ENCODE peak calls at places on chromosome 19, in seven cellular contexts. K is Peyer's patch; H is pancreas; S is right cardiac atrium; Q is Karpas-422; Y is K562; W is CD4-positive, CD25-positive, alpha-beta regulatory T cell. C is an unnamed sample.

GRCh38 chr19:12778020-12778904 is 2.9 kb upstream of the HOOK2 start:
- DNase-seq in K (peak), H (peak), S (peak), Q (peak), Y (peak), W (peak), C (no peak)

GRCh38 chr19:16327131-16327450 is 2.5 kb downstream of the KLF2 start:
- DNase-seq in K (no peak), H (no peak), S (no peak), Q (no peak), Y (no peak), W (no peak), C (no peak)

GRCh38 chr19:7483720-7484201 is 5.1 kb downstream of the PEX11G start:
- DNase-seq in K (peak), H (no peak), S (peak), Q (no peak), Y (peak), W (no peak), C (no peak)

GRCh38 chr19:18942692-18943091 is 1.7 kb upstream of the HOMER3 start:
- DNase-seq in K (no peak), H (no peak), S (peak), Q (no peak), Y (no peak), W (no peak), C (no peak)

GRCh38 chr19:58000677-58001076 is 1.9 kb downstream of the ZNF606 start:
- DNase-seq in K (no peak), H (no peak), S (no peak), Q (no peak), Y (no peak), W (no peak), C (no peak)

GRCh38 chr19:33499671-33500506 is 21.7 kb downstream of the PEPD start:
- DNase-seq in K (no peak), H (no peak), S (no peak), Q (no peak), Y (no peak), W (no peak), C (no peak)

GRCh38 chr19:23392706-23393105 is 2.6 kb downstream of the ZNF91 start:
- DNase-seq in K (no peak), H (no peak), S (no peak), Q (no peak), Y (no peak), W (no peak), C (no peak)

GRCh38 chr19:8421484-8422461 is 8.7 kb downstream of the MARCHF2 start:
- DNase-seq in K (no peak), H (peak), S (no peak), Q (no peak), Y (peak), W (no peak), C (no peak)

GRCh38 chr19:4059931-4060620 is 6.6 kb downstream of the ZBTB7A start:
- DNase-seq in K (peak), H (peak), S (peak), Q (peak), Y (peak), W (peak), C (no peak)

GRCh38 chr19:18093439-18094161 is 4.0 kb upstream of the MAST3 start:
- DNase-seq in K (no peak), H (no peak), S (no peak), Q (peak), Y (peak), W (no peak), C (no peak)

GRCh38 chr19:15265849-15266248 is 33.6 kb upstream of the EPHX3 start:
- DNase-seq in K (peak), H (peak), S (peak), Q (no peak), Y (no peak), W (no peak), C (no peak)

GRCh38 chr19:1366899-1367870 is 16.5 kb upstream of the NDUFS7 start:
- DNase-seq in K (no peak), H (no peak), S (peak), Q (no peak), Y (no peak), W (no peak), C (no peak)

GRCh38 chr19:53357821-53358581 is 7.5 kb upstream of the ZNF525 start:
- DNase-seq in K (no peak), H (no peak), S (peak), Q (no peak), Y (peak), W (no peak), C (no peak)

GRCh38 chr19:6667114-6667627 is 2.8 kb downstream of the TNFSF14 start:
- DNase-seq in K (no peak), H (no peak), S (no peak), Q (no peak), Y (peak), W (no peak), C (no peak)

GRCh38 chr19:8340341-8341096 is 2.5 kb downstream of the KANK3 start:
- DNase-seq in K (peak), H (no peak), S (peak), Q (no peak), Y (peak), W (no peak), C (no peak)

GRCh38 chr19:44857837-44858236 is 11.7 kb downstream of the NECTIN2 start:
- DNase-seq in K (no peak), H (no peak), S (no peak), Q (no peak), Y (no peak), W (no peak), C (no peak)

GRCh38 chr19:33402421-33403220 is 29.1 kb downstream of the CEBPG start:
- DNase-seq in K (peak), H (peak), S (peak), Q (peak), Y (no peak), W (no peak), C (no peak)

GRCh38 chr19:20078696-20079095 is 896 bp downstream of the ZNF90 start:
- DNase-seq in K (peak), H (peak), S (peak), Q (no peak), Y (no peak), W (no peak), C (no peak)

GRCh38 chr19:13848811-13849241 is 28.1 kb upstream of the NANOS3 start:
- DNase-seq in K (no peak), H (no peak), S (no peak), Q (no peak), Y (no peak), W (no peak), C (no peak)

DNA sequence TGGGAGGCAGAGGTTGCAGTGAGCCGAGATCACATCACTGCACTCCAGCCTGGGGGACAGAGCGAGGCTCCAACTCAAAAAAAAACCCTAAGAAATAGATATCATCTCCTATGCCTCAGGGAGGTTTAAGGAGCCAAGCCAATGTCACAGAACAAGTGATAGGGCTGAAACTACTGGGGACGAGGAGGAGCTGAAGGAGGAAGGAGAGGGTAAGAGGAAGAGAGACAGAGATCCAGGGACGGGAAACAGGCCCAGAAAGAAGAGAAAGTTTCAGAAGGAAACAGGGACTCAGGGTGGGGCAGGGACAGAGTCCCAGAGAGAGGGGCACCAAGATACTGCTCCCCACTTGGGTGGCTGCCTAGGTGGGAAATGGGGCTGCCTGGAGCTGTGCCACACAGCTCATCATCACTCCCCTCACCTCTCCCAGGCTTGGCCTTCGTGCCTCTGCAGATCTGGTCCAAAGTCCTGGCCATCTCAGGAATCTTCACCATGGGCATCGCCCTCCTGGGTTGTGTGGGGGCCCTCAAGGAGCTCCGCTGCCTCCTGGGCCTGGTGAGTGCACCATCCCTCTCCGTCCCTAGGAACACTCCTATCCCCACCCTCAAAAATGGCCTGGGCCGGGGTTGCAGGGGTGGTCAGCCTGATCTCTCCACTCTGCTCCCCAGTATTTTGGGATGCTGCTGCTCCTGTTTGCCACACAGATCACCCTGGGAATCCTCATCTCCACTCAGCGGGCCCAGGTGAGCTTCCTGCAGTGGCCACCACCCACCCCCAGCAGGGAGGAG is 1.5 kb downstream of the CD37 start:
- DNase-seq in K (peak), H (no peak), S (no peak), Q (peak), Y (no peak), W (no peak), C (no peak)
- H3K4me3 ChIP-seq in K (no peak), H (no peak), S (no peak), Q (peak), Y (no peak), W (peak), C (no peak)

DNA sequence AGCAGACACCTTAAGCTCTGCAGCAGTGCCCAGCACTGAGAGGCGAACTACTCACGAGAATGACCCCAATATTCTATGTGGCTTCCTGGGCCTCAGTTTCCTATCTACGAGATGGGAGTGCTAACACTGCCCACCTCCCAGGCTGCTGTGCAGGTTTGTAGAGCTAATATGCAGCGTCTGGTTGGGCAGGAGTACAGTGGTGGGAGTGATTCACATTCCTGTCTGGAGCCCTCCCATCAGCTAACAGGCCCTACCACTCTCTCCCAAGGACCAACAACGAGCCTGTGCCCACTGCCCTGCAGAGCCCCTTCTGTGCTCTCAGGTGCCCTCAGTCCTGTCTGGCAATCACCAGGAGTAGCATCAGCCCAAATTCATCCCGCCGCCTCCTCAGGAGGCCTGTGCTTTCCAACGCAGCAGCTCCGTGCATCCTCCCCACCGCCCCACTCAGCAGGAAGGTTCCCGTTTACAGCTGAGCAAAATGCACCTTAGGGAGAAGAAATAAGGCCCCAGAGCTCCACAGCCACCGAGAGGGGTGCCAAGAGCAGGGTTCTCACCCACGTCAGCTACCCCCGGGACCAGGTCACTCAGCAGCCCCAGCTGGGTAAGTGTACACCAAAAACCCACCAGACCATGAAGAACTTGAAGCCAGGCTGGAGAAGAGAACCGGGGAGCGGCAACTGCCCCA is 6.6 kb downstream of the AKT2 start:
- DNase-seq in K (no peak), H (no peak), S (peak), Q (no peak), Y (no peak), W (no peak), C (no peak)
- H3K4me3 ChIP-seq in K (peak), H (no peak), S (no peak), Q (no peak), Y (no peak), W (no peak), C (no peak)

GRCh38 chr19:39155114-39155700 is 29.6 kb downstream of the PAK4 start:
- DNase-seq in K (no peak), H (peak), S (no peak), Q (no peak), Y (no peak), W (no peak), C (no peak)

GRCh38 chr19:39156891-39157230 is 31.3 kb downstream of the PAK4 start:
- DNase-seq in K (no peak), H (peak), S (peak), Q (no peak), Y (no peak), W (no peak), C (no peak)

GRCh38 chr19:39155741-39156140 is 30.2 kb downstream of the PAK4 start:
- DNase-seq in K (no peak), H (peak), S (no peak), Q (no peak), Y (no peak), W (no peak), C (no peak)

GRCh38 chr19:39157275-39157996 is 31.9 kb downstream of the PAK4 start:
- DNase-seq in K (no peak), H (no peak), S (peak), Q (no peak), Y (no peak), W (no peak), C (no peak)

GRCh38 chr19:39156230-39156890 is 30.8 kb downstream of the PAK4 start:
- DNase-seq in K (no peak), H (peak), S (peak), Q (no peak), Y (peak), W (no peak), C (no peak)
- H3K4me3 ChIP-seq in K (no peak), H (no peak), S (no peak), Q (no peak), Y (no peak), W (no peak), C (no peak)

GRCh38 chr19:38018694-38019426 is 111.9 kb downstream of the SIPA1L3 start:
- DNase-seq in K (no peak), H (no peak), S (no peak), Q (no peak), Y (no peak), W (no peak), C (no peak)

GRCh38 chr19:38017504-38018150 is 110.6 kb downstream of the SIPA1L3 start:
- DNase-seq in K (no peak), H (no peak), S (no peak), Q (no peak), Y (no peak), W (no peak), C (no peak)

GRCh38 chr19:38019427-38019724 is 112.4 kb downstream of the SIPA1L3 start:
- DNase-seq in K (no peak), H (no peak), S (no peak), Q (no peak), Y (no peak), W (no peak), C (no peak)

GRCh38 chr19:38021356-38021755 is 114.3 kb downstream of the SIPA1L3 start:
- DNase-seq in K (no peak), H (no peak), S (no peak), Q (no peak), Y (no peak), W (no peak), C (no peak)

DNA sequence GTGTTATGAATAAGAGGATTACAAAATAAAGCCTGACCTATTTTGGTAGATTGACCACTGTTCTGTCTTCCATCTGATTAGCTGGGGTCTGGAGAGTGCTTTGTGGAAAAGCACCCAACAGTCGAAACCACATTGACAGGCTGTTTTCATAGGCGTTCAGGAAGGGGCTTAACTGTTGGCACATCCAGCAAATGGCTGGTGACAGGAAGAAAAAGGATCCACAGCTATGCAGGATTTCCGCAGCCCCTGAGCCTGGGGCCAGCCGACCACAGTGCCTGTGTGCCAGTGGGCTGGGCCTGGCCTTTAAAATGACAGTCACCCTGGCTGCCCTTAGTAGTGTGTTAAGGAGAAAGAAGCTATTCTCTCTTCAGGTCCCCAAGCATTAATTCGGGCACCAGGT is 113.3 kb downstream of the SIPA1L3 start:
- DNase-seq in K (no peak), H (no peak), S (no peak), Q (no peak), Y (no peak), W (no peak), C (no peak)
- H3K4me3 ChIP-seq in K (no peak), H (no peak), S (no peak), Q (no peak), Y (no peak), W (no peak), C (no peak)

GRCh38 chr19:29277107-29277506 is 64.2 kb upstream of the UQCRFS1 start:
- DNase-seq in K (peak), H (no peak), S (no peak), Q (peak), Y (no peak), W (peak), C (peak)
- H3K4me3 ChIP-seq in K (no peak), H (no peak), S (no peak), Q (no peak), Y (no peak), W (peak), C (no peak)

GRCh38 chr19:55063492-55063843 is 520 bp upstream of the RDH13 start:
- DNase-seq in K (no peak), H (peak), S (peak), Q (no peak), Y (no peak), W (no peak), C (no peak)
- H3K4me3 ChIP-seq in K (peak), H (peak), S (peak), Q (no peak), Y (no peak), W (peak), C (no peak)